ENCODE peak calls at places on chromosome 12, in five cellular contexts. B is heart left ventricle, F is NCI-H2029 treated with DMSO at 0.1 percent for 48 hours, S is SK-N-SH, H is NCI-H524. K is an unnamed sample.

GRCh38 chr12:82968644-82969339 is 282.1 kb downstream of the TMTC2 start:
- DNase-seq in B (no peak), F (no peak), S (peak; percentile 63), H (peak; percentile 86), K (peak; percentile 45)

GRCh38 chr12:62647586-62647985 is 181.0 kb downstream of the MON2 start:
- DNase-seq in B (peak; percentile 72), S (no peak), H (no peak), F (no peak), K (no peak)

GRCh38 chr12:105659355-105660075 is 329.0 kb downstream of the C12orf75 start:
- DNase-seq in B (peak; percentile 54), S (no peak), F (no peak), H (no peak), K (no peak)

GRCh38 chr12:96263449-96263902 is 69.3 kb downstream of the ELK3 start:
- DNase-seq in F (peak; percentile 97), B (no peak), H (no peak), S (no peak), K (no peak)

GRCh38 chr12:20212658-20213387 is 155.5 kb upstream of the PDE3A start:
- DNase-seq in B (peak; percentile 91), H (peak; percentile 43), S (peak; percentile 61), F (peak; percentile 90), K (peak; percentile 40)

GRCh38 chr12:71648537-71648936 is 15.1 kb downstream of the ZFC3H1 start:
- DNase-seq in F (no peak), S (no peak), H (no peak), B (no peak), K (no peak)

GRCh38 chr12:109273354-109273753 is 35.7 kb downstream of the FOXN4 start:
- DNase-seq in S (no peak), F (no peak), B (no peak), H (peak; percentile 83), K (no peak)

GRCh38 chr12:40828593-40828990 is 136.4 kb downstream of the CNTN1 start:
- DNase-seq in F (no peak), S (no peak), B (no peak), H (no peak), K (no peak)

GRCh38 chr12:2372735-2373134 is 319.9 kb downstream of the CACNA1C start:
- DNase-seq in S (no peak), F (no peak), H (no peak), B (peak; percentile 84), K (no peak)

GRCh38 chr12:126191037-126191891 is 1126.0 kb downstream of the AACS start:
- DNase-seq in S (peak; percentile 14), B (no peak), H (peak; percentile 24), F (peak; percentile 27), K (no peak)

GRCh38 chr12:57896139-57896436 is 45.3 kb upstream of the ATP23 start:
- DNase-seq in B (no peak), S (no peak), F (no peak), H (peak; percentile 39), K (no peak)

GRCh38 chr12:124162151-124163110 is 132.5 kb upstream of the RFLNA start:
- DNase-seq in F (no peak), S (no peak), B (no peak), H (peak; percentile 23), K (no peak)

GRCh38 chr12:4908694-4909396 is 860 bp upstream of the KCNA1 start:
- DNase-seq in F (no peak), H (peak; percentile 74), S (peak; percentile 12), B (no peak), K (peak; percentile 55)

GRCh38 chr12:47787596-47788319 is 14.7 kb downstream of the SLC48A1 start:
- DNase-seq in S (no peak), H (no peak), F (no peak), B (no peak), K (no peak)

GRCh38 chr12:81079280-81080076 is 1.6 kb downstream of the ACSS3 start:
- DNase-seq in B (no peak), F (no peak), S (no peak), H (no peak), K (no peak)

GRCh38 chr12:56941299-56942017 is 7.2 kb upstream of the SDR9C7 start:
- DNase-seq in H (no peak), B (no peak), F (no peak), S (no peak), K (no peak)

GRCh38 chr12:104006929-104007328 is 41.3 kb downstream of the TDG start:
- DNase-seq in F (no peak), H (no peak), S (no peak), B (no peak), K (no peak)

K was measured in D341Med.